ENCODE peak calls at places on chromosomes 2 and 18, in six cellular contexts. G is pulmonary artery endothelial cell; F is NCI-H1417; V is stimulated activated naive B cell treated with anti-CD40 and anti-IgM and Interleukin-4, amounts not matched to agents 10 μg/mL and 1 μg/mL and 100 μg/mL, for 72 hours; L is NCI-H1105 treated with DMSO at 0.1 percent for 48 hours; A is AG09319. I is an unnamed sample.

GRCh38 chr2:220856486-220856885 is 715.6 kb downstream of the EPHA4 start:
- DNase-seq in G (no peak), V (no peak), F (no peak), L (no peak), A (no peak), I (no peak)

GRCh38 chr2:215392164-215392563 is 43.7 kb downstream of the FN1 start:
- DNase-seq in L (no peak), F (no peak), G (no peak), A (no peak), V (no peak), I (no peak)

GRCh38 chr2:223396993-223397392 is 205.2 kb downstream of the SCG2 start:
- DNase-seq in A (no peak), G (no peak), V (no peak), F (no peak), L (no peak), I (no peak)

GRCh38 chr2:201974651-201975050 is 59.0 kb upstream of the FZD7 start:
- DNase-seq in V (no peak), F (no peak), A (no peak), L (no peak), G (no peak), I (no peak)

GRCh38 chr18:3758531-3758930 is 308.6 kb downstream of the TGIF1 start:
- DNase-seq in G (no peak), F (no peak), V (no peak), L (no peak), A (no peak), I (no peak)

GRCh38 chr2:105712166-105712915 is 32.4 kb upstream of the NCK2 start:
- DNase-seq in V (no peak), G (no peak), A (no peak), L (no peak), F (no peak), I (no peak)

GRCh38 chr2:161061786-161062185 is 98.4 kb upstream of the TANK start:
- DNase-seq in A (no peak), L (no peak), F (no peak), G (no peak), V (no peak), I (no peak)

GRCh38 chr18:58186258-58186948 is 142.4 kb downstream of the NEDD4L start:
- DNase-seq in F (peak), A (no peak), V (no peak), L (no peak), G (no peak), I (no peak)

GRCh38 chr2:10385501-10385900 is 62.6 kb downstream of the ODC1 start:
- DNase-seq in L (no peak), G (no peak), V (no peak), A (no peak), F (no peak), I (no peak)

GRCh38 chr2:198325359-198325758 is 521.0 kb downstream of the PLCL1 start:
- DNase-seq in L (no peak), G (no peak), A (no peak), F (no peak), V (no peak), I (no peak)

GRCh38 chr2:10477443-10478297 is 29.5 kb upstream of the ODC1 start:
- DNase-seq in G (no peak), L (no peak), V (no peak), A (no peak), F (peak), I (no peak)

GRCh38 chr2:188524519-188525113 is 232.9 kb downstream of the GULP1 start:
- DNase-seq in G (peak), V (no peak), L (peak), A (peak), F (peak), I (no peak)

GRCh38 chr2:3535794-3536681 is 16.7 kb upstream of the ADI1 start:
- DNase-seq in L (no peak), A (peak), V (no peak), F (no peak), G (peak), I (no peak)

GRCh38 chr2:75047907-75048625 is 89.6 kb downstream of the POLE4 start:
- DNase-seq in G (no peak), V (no peak), L (no peak), A (no peak), F (no peak), I (no peak)

GRCh38 chr2:25228848-25229674 is 60.7 kb upstream of the POMC start:
- DNase-seq in A (peak), G (peak), F (peak), V (no peak), L (peak), I (peak)

GRCh38 chr18:9619056-9619455 is 4.7 kb upstream of the PPP4R1 start:
- DNase-seq in G (no peak), L (no peak), V (no peak), A (no peak), F (no peak), I (no peak)

GRCh38 chr2:67451086-67451832 is 54.1 kb downstream of the ETAA1 start:
- DNase-seq in A (no peak), F (peak), L (peak), G (peak), V (no peak), I (no peak)

GRCh38 chr2:159211447-159212396 is 74.8 kb downstream of the WDSUB1 start:
- DNase-seq in V (no peak), F (no peak), L (no peak), A (no peak), G (no peak), I (peak)

GRCh38 chr2:69171070-69171811 is 158.3 kb downstream of the ANTXR1 start:
- DNase-seq in L (no peak), V (no peak), G (no peak), F (no peak), A (peak), I (no peak)

GRCh38 chr18:26228562-26229260 is 2.5 kb downstream of the TAF4B start:
- DNase-seq in F (no peak), A (no peak), L (no peak), V (no peak), G (no peak), I (no peak)

GRCh38 chr2:131056204-131056975 is 36.9 kb downstream of the FAM168B start:
- DNase-seq in G (no peak), F (no peak), L (no peak), A (no peak), V (no peak), I (no peak)

GRCh38 chr2:20988906-20989305 is 55.0 kb downstream of the APOB start:
- DNase-seq in V (no peak), A (no peak), L (no peak), G (no peak), F (no peak), I (no peak)

GRCh38 chr18:22250591-22250996 is 81.2 kb downstream of the GATA6 start:
- DNase-seq in L (no peak), A (no peak), V (no peak), F (no peak), G (no peak), I (no peak)

I was measured in H1.